ENCODE peak calls at places on chromosome 10, in five cellular contexts. One of them, this sample, is unnamed.

GRCh38 chr10:53093878-53094277 is 321.3 kb upstream of the MBL2 start:
- DNase-seq in endothelial cell of umbilical vein: no peak
- DNase-seq in cardiac muscle cell: no peak
- DNase-seq in A673: no peak
- DNase-seq in hepatocyte: no peak
- DNase-seq in this sample: no peak

GRCh38 chr10:104480797-104481196 is 127.2 kb downstream of the CFAP58 start:
- DNase-seq in A673: no peak
- DNase-seq in cardiac muscle cell: no peak
- DNase-seq in endothelial cell of umbilical vein: no peak
- DNase-seq in hepatocyte: no peak
- DNase-seq in this sample: no peak

GRCh38 chr10:97016728-97017473 is 168.9 kb downstream of the SLIT1 start:
- DNase-seq in endothelial cell of umbilical vein: no peak
- DNase-seq in A673: no peak
- DNase-seq in cardiac muscle cell: no peak
- DNase-seq in hepatocyte: no peak
- DNase-seq in this sample: no peak

GRCh38 chr10:61301560-61301959 is 151.6 kb downstream of the TMEM26 start:
- DNase-seq in cardiac muscle cell: no peak
- DNase-seq in hepatocyte: no peak
- DNase-seq in A673: no peak
- DNase-seq in endothelial cell of umbilical vein: no peak
- DNase-seq in this sample: no peak

GRCh38 chr10:82889703-82890102 is 1014.7 kb downstream of the NRG3 start:
- DNase-seq in hepatocyte: no peak
- DNase-seq in cardiac muscle cell: no peak
- DNase-seq in endothelial cell of umbilical vein: no peak
- DNase-seq in A673: no peak
- DNase-seq in this sample: no peak

GRCh38 chr10:132098539-132099421 is 33.0 kb downstream of the JAKMIP3 start:
- DNase-seq in hepatocyte: peak; percentile 56
- DNase-seq in A673: no peak
- DNase-seq in cardiac muscle cell: no peak
- DNase-seq in endothelial cell of umbilical vein: no peak
- DNase-seq in this sample: no peak

GRCh38 chr10:43066481-43066880 is 10.4 kb upstream of the RET start:
- DNase-seq in hepatocyte: no peak
- DNase-seq in A673: no peak
- DNase-seq in cardiac muscle cell: no peak
- DNase-seq in endothelial cell of umbilical vein: no peak
- DNase-seq in this sample: no peak

GRCh38 chr10:24952701-24953349 is 419 bp upstream of the PRTFDC1 start:
- DNase-seq in A673: peak; percentile 78
- DNase-seq in cardiac muscle cell: peak; percentile 81
- DNase-seq in hepatocyte: peak; percentile 70
- DNase-seq in endothelial cell of umbilical vein: peak; percentile 31
- DNase-seq in this sample: peak; percentile 25

GRCh38 chr10:34163075-34163905 is 651.8 kb downstream of the PARD3 start:
- DNase-seq in cardiac muscle cell: peak; percentile 9
- DNase-seq in hepatocyte: no peak
- DNase-seq in endothelial cell of umbilical vein: peak; percentile 14
- DNase-seq in A673: no peak
- DNase-seq in this sample: no peak

DNA sequence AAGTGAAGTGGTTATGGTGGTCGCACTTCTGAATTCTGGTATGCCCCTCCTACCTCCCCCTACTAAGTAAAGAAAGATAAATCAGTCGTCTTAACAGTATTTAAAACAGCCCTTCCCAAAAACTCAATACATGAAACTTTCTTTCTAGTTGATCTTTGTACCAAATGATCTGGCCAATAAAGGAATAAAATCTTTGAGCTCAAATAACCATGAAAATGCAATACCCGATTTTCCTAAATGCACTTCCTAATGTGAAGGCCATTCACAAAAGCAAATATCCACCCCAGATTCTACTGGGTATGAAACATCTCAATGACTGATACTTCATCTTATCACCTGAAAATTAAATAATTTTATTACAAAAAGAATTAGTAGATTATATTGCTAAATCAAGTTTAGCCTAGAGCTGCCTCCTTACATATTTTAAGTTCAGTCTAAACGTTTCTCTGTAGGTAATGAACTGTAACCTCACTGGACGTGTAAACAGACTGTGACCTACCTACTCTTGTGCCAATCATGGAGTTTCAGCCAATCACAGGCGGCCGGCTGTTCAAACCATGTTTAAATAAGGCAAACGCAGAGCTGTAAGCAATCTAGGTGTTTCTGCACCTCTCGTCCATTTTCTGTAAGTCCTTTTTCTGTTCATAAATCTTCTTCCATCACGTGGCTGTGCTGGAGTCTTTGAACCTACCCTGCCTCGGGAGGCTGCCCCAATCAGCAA is 146.9 kb upstream of the AKR1E2 start:
- DNase-seq in hepatocyte: no peak
- DNase-seq in endothelial cell of umbilical vein: no peak
- DNase-seq in A673: no peak
- DNase-seq in cardiac muscle cell: no peak
- DNase-seq in this sample: no peak
- H3K27ac ChIP-seq in hepatocyte: peak overlapping the region; percentile 82
- H3K27ac ChIP-seq in endothelial cell of umbilical vein: peak overlapping the region; percentile 84
- H3K27ac ChIP-seq in A673: no peak overlapping the region
- H3K27ac ChIP-seq in cardiac muscle cell: no peak overlapping the region
- H3K27ac ChIP-seq in this sample: no peak overlapping the region

GRCh38 chr10:130141460-130141859 is 5.3 kb downstream of the GLRX3 start:
- DNase-seq in cardiac muscle cell: peak; percentile 40
- DNase-seq in hepatocyte: no peak
- DNase-seq in A673: no peak
- DNase-seq in endothelial cell of umbilical vein: peak; percentile 10
- DNase-seq in this sample: no peak

GRCh38 chr10:130141038-130141437 is 4.8 kb downstream of the GLRX3 start:
- DNase-seq in hepatocyte: no peak
- DNase-seq in A673: no peak
- DNase-seq in cardiac muscle cell: no peak
- DNase-seq in endothelial cell of umbilical vein: no peak
- DNase-seq in this sample: no peak

GRCh38 chr10:130140425-130140824 is 4.2 kb downstream of the GLRX3 start:
- DNase-seq in endothelial cell of umbilical vein: no peak
- DNase-seq in hepatocyte: no peak
- DNase-seq in cardiac muscle cell: no peak
- DNase-seq in A673: no peak
- DNase-seq in this sample: no peak

GRCh38 chr10:130138479-130138866 is 2.3 kb downstream of the GLRX3 start:
- DNase-seq in endothelial cell of umbilical vein: peak; percentile 53
- DNase-seq in hepatocyte: peak; percentile 85
- DNase-seq in cardiac muscle cell: peak; percentile 21
- DNase-seq in A673: no peak
- DNase-seq in this sample: no peak

GRCh38 chr10:130141878-130142277 is 5.7 kb downstream of the GLRX3 start:
- DNase-seq in A673: no peak
- DNase-seq in cardiac muscle cell: no peak
- DNase-seq in hepatocyte: no peak
- DNase-seq in endothelial cell of umbilical vein: no peak
- DNase-seq in this sample: no peak
- H3K27ac ChIP-seq in A673: no peak overlapping the region
- H3K27ac ChIP-seq in cardiac muscle cell: no peak overlapping the region
- H3K27ac ChIP-seq in hepatocyte: no peak overlapping the region
- H3K27ac ChIP-seq in endothelial cell of umbilical vein: no peak overlapping the region
- H3K27ac ChIP-seq in this sample: no peak overlapping the region

DNA sequence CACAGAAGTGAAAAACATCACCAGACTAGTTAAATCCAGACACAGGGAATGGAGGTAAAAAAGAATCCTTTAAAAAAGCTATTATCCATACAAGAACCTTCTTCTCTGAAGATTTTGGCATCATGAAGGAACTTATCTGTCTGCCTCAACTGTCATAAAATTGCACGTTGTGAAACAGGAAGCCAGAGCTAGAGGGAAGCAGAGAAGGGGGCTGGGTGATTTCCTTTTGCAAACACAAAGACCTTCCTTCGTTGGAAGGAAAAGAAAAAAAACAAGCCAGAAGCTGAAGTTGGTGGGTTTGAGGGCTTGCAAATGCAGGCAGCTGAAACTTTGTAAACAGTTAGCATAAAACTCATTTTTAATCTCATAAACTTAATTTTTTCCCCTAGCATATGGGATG is 101.5 kb downstream of the OTUD1 start:
- DNase-seq in endothelial cell of umbilical vein: no peak
- DNase-seq in A673: peak; percentile 64
- DNase-seq in cardiac muscle cell: peak; percentile 17
- DNase-seq in hepatocyte: peak; percentile 10
- DNase-seq in this sample: no peak
- H3K27ac ChIP-seq in endothelial cell of umbilical vein: no peak overlapping the region
- H3K27ac ChIP-seq in A673: peak overlapping the region; percentile 54
- H3K27ac ChIP-seq in cardiac muscle cell: no peak overlapping the region
- H3K27ac ChIP-seq in hepatocyte: peak overlapping the region; percentile 10
- H3K27ac ChIP-seq in this sample: no peak overlapping the region

GRCh38 chr10:75476985-75477384 is 45.6 kb downstream of the LRMDA start:
- DNase-seq in endothelial cell of umbilical vein: no peak
- DNase-seq in cardiac muscle cell: no peak
- DNase-seq in A673: no peak
- DNase-seq in hepatocyte: no peak
- DNase-seq in this sample: no peak
- H3K27ac ChIP-seq in endothelial cell of umbilical vein: no peak overlapping the region
- H3K27ac ChIP-seq in cardiac muscle cell: no peak overlapping the region
- H3K27ac ChIP-seq in A673: no peak overlapping the region
- H3K27ac ChIP-seq in hepatocyte: no peak overlapping the region
- H3K27ac ChIP-seq in this sample: no peak overlapping the region

GRCh38 chr10:118542789-118543188 is 52.7 kb downstream of the PRLHR start:
- DNase-seq in hepatocyte: no peak
- DNase-seq in endothelial cell of umbilical vein: no peak
- DNase-seq in A673: no peak
- DNase-seq in cardiac muscle cell: no peak
- DNase-seq in this sample: no peak

GRCh38 chr10:118541718-118542117 is 53.7 kb downstream of the PRLHR start:
- DNase-seq in cardiac muscle cell: no peak
- DNase-seq in endothelial cell of umbilical vein: no peak
- DNase-seq in A673: no peak
- DNase-seq in hepatocyte: no peak
- DNase-seq in this sample: no peak

GRCh38 chr10:118542205-118542604 is 53.2 kb downstream of the PRLHR start:
- DNase-seq in cardiac muscle cell: no peak
- DNase-seq in endothelial cell of umbilical vein: no peak
- DNase-seq in hepatocyte: no peak
- DNase-seq in A673: no peak
- DNase-seq in this sample: no peak

GRCh38 chr10:118537623-118538022 is 57.8 kb downstream of the PRLHR start:
- DNase-seq in endothelial cell of umbilical vein: no peak
- DNase-seq in hepatocyte: no peak
- DNase-seq in cardiac muscle cell: no peak
- DNase-seq in A673: no peak
- DNase-seq in this sample: no peak
- H3K27ac ChIP-seq in endothelial cell of umbilical vein: no peak overlapping the region
- H3K27ac ChIP-seq in hepatocyte: no peak overlapping the region
- H3K27ac ChIP-seq in cardiac muscle cell: no peak overlapping the region
- H3K27ac ChIP-seq in A673: no peak overlapping the region
- H3K27ac ChIP-seq in this sample: no peak overlapping the region

DNA sequence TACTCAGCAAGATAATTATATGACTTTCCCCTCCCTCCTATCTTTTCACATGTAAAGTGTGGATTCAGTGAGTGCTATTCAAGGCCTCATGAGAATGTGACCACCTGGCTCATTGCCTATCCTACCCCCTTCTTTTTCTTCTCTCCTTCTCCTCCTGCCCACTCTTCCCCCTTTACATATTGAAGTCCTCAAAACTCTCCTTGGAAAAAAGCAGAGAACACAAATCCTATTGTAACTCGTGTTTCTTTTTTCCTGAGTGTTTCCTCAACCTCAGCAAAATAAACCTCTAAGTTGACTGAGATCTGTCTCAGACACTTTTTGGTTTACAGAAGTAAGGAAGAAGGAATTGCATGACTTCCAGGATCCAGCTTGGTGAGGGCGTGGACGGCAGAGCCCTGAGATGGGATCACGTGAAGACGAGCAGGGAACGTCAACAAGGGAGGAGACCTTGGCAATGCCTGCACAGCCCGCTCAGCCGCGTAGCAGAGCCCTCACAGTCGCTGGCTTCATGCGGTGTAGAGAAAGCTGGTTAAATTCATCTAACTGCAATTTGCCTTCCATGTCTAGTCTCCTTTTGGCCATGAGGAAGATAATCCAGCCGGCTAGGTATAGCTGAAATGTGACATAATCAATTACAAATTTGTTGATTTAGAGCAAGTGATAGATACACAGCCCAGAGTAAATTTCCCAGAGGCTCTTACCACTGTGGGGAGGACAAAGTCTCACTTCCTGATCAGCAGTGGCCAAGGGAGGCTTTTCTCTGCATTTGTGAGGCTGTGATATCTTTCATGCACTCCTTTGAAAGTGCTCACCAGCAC is 75.7 kb downstream of the LYZL2 start:
- DNase-seq in endothelial cell of umbilical vein: peak; percentile 59
- DNase-seq in A673: peak; percentile 75
- DNase-seq in hepatocyte: peak; percentile 86
- DNase-seq in cardiac muscle cell: peak; percentile 86
- DNase-seq in this sample: no peak
- H3K27ac ChIP-seq in endothelial cell of umbilical vein: no peak overlapping the region
- H3K27ac ChIP-seq in A673: peak overlapping the region; percentile 76
- H3K27ac ChIP-seq in hepatocyte: peak overlapping the region; percentile 92
- H3K27ac ChIP-seq in cardiac muscle cell: no peak overlapping the region
- H3K27ac ChIP-seq in this sample: no peak overlapping the region

DNA sequence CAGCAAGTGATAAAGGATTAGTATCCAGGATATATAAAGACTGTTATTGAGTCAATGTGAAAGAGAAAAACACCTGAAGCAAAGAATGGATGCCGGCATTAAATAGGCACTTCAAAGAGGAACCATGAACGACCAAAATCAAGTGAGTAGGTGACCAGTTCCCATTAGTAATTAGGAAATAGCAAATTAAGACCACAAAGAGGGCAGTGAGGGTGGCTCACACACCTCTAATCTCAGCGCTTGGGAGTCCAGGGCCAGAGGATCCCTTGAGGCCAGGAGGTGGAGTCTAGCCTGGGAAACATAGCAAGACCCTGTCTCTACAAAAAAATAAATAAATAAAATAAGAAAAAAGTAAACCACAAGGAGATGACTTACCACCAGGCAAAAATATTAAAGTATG is 1.5 kb upstream of the ANTXRL start:
- DNase-seq in hepatocyte: no peak
- DNase-seq in A673: no peak
- DNase-seq in cardiac muscle cell: no peak
- DNase-seq in endothelial cell of umbilical vein: no peak
- DNase-seq in this sample: no peak
- H3K27ac ChIP-seq in hepatocyte: no peak overlapping the region
- H3K27ac ChIP-seq in A673: no peak overlapping the region
- H3K27ac ChIP-seq in cardiac muscle cell: no peak overlapping the region
- H3K27ac ChIP-seq in endothelial cell of umbilical vein: no peak overlapping the region
- H3K27ac ChIP-seq in this sample: no peak overlapping the region

GRCh38 chr10:112383325-112383724 is 9.4 kb downstream of the ACSL5 start:
- DNase-seq in endothelial cell of umbilical vein: peak; percentile 77
- DNase-seq in hepatocyte: peak; percentile 86
- DNase-seq in A673: no peak
- DNase-seq in cardiac muscle cell: peak; percentile 85
- DNase-seq in this sample: no peak

GRCh38 chr10:112375721-112376577 is 2.0 kb downstream of the ACSL5 start:
- DNase-seq in hepatocyte: no peak
- DNase-seq in A673: no peak
- DNase-seq in endothelial cell of umbilical vein: peak; percentile 45
- DNase-seq in cardiac muscle cell: peak; percentile 66
- DNase-seq in this sample: peak; percentile 68

GRCh38 chr10:112376578-112376855 is 2.6 kb downstream of the ACSL5 start:
- DNase-seq in A673: no peak
- DNase-seq in endothelial cell of umbilical vein: no peak
- DNase-seq in cardiac muscle cell: no peak
- DNase-seq in hepatocyte: no peak
- DNase-seq in this sample: no peak

GRCh38 chr10:112382539-112383235 is 8.8 kb downstream of the ACSL5 start:
- DNase-seq in hepatocyte: no peak
- DNase-seq in A673: no peak
- DNase-seq in endothelial cell of umbilical vein: no peak
- DNase-seq in cardiac muscle cell: no peak
- DNase-seq in this sample: no peak

GRCh38 chr10:112379635-112380296 is 5.8 kb downstream of the ACSL5 start:
- DNase-seq in hepatocyte: peak; percentile 76
- DNase-seq in cardiac muscle cell: no peak
- DNase-seq in A673: no peak
- DNase-seq in endothelial cell of umbilical vein: peak; percentile 36
- DNase-seq in this sample: no peak
- H3K27ac ChIP-seq in hepatocyte: peak overlapping the region; percentile 67
- H3K27ac ChIP-seq in cardiac muscle cell: no peak overlapping the region
- H3K27ac ChIP-seq in A673: no peak overlapping the region
- H3K27ac ChIP-seq in endothelial cell of umbilical vein: no peak overlapping the region
- H3K27ac ChIP-seq in this sample: no peak overlapping the region